ENCODE peak calls at places on chromosomes 5 and 9, in six cellular contexts. One of them, this sample, is unnamed.

GRCh38 chr5:28117273-28118065 is 1079.1 kb upstream of the CDH9 start:
- DNase-seq in HCT116: no peak
- DNase-seq in WTC11: no peak
- DNase-seq in A549: no peak
- DNase-seq in K562: no peak
- DNase-seq in H1: no peak
- DNase-seq in this sample: no peak

GRCh38 chr9:89372230-89372816 is 54.0 kb downstream of the SECISBP2 start:
- DNase-seq in A549: no peak
- DNase-seq in K562: no peak
- DNase-seq in H1: no peak
- DNase-seq in HCT116: no peak
- DNase-seq in WTC11: no peak
- DNase-seq in this sample: peak

GRCh38 chr5:95857185-95857945 is 34.8 kb upstream of the GLRX start:
- DNase-seq in A549: no peak
- DNase-seq in WTC11: no peak
- DNase-seq in K562: peak
- DNase-seq in H1: no peak
- DNase-seq in HCT116: no peak
- DNase-seq in this sample: no peak

GRCh38 chr5:31157719-31158118 is 35.8 kb upstream of the CDH6 start:
- DNase-seq in WTC11: no peak
- DNase-seq in HCT116: no peak
- DNase-seq in K562: no peak
- DNase-seq in H1: no peak
- DNase-seq in A549: no peak
- DNase-seq in this sample: no peak

GRCh38 chr9:76135902-76136301 is 245.4 kb downstream of the PCSK5 start:
- DNase-seq in H1: no peak
- DNase-seq in A549: no peak
- DNase-seq in K562: no peak
- DNase-seq in WTC11: no peak
- DNase-seq in HCT116: no peak
- DNase-seq in this sample: no peak

GRCh38 chr5:139552893-139553575 is 8.1 kb upstream of the UBE2D2 start:
- DNase-seq in H1: no peak
- DNase-seq in WTC11: no peak
- DNase-seq in K562: no peak
- DNase-seq in HCT116: no peak
- DNase-seq in A549: no peak
- DNase-seq in this sample: no peak

GRCh38 chr5:131496400-131496713 is 138.7 kb downstream of the RAPGEF6 start:
- DNase-seq in WTC11: no peak
- DNase-seq in K562: no peak
- DNase-seq in HCT116: no peak
- DNase-seq in A549: no peak
- DNase-seq in H1: no peak
- DNase-seq in this sample: no peak

GRCh38 chr9:124455820-124456219 is 5.6 kb downstream of the ADGRD2 start:
- DNase-seq in K562: no peak
- DNase-seq in A549: no peak
- DNase-seq in HCT116: no peak
- DNase-seq in H1: no peak
- DNase-seq in WTC11: no peak
- DNase-seq in this sample: no peak

GRCh38 chr5:72364186-72364585 is 44.0 kb downstream of the PTCD2 start:
- DNase-seq in K562: no peak
- DNase-seq in H1: no peak
- DNase-seq in WTC11: no peak
- DNase-seq in A549: no peak
- DNase-seq in HCT116: no peak
- DNase-seq in this sample: no peak

GRCh38 chr9:33823801-33824200 is 6.8 kb downstream of the UBE2R2 start:
- DNase-seq in WTC11: no peak
- DNase-seq in HCT116: no peak
- DNase-seq in H1: no peak
- DNase-seq in A549: no peak
- DNase-seq in K562: no peak
- DNase-seq in this sample: no peak

GRCh38 chr5:17429353-17429752 is 68.7 kb upstream of the TAF11L2 start:
- DNase-seq in WTC11: no peak
- DNase-seq in K562: no peak
- DNase-seq in H1: no peak
- DNase-seq in HCT116: no peak
- DNase-seq in A549: no peak
- DNase-seq in this sample: no peak

DNA sequence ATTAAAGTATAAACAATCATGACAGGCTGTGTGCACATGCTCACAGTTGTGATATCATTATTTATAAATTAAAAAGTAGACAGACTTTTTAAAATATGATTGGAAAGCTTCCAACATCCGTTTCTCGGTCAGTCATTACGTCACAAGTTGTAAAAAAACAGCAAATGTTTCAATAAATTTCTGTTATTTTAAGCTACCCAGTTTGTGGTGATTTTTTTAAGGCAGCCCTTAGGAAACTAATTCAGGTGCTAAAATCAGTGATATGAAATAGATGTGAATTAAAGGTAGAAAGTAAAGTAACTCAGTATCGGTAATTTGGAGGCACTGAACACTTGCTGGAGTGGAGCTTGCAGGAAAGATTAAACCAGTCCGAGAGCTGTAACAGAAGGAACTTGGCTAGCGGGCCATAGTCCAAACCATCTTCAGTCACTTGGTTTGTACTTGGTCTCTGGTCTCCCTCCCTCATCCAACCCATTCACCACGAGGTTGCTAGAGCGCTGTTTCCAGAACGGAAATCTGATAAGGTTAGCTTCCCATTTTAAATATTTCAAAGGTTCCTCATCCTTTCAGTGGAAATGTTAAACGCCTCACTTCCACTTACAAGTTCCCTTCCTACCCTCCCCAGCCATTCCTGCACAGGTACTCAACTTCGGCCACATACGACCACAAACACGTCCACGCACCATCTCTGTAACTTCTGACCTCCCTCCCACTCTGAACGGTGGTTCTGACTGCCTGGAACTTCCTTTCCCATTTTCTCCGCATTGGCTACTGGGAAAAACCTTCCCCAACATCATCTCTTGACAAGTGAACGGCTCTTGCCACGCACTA is 929 bp downstream of the CCNH start:
- DNase-seq in HCT116: peak
- DNase-seq in A549: peak
- DNase-seq in H1: no peak
- DNase-seq in WTC11: no peak
- DNase-seq in K562: peak
- DNase-seq in this sample: peak
- TF ChIP-seq MAX in HCT116: peak
- TF ChIP-seq MAX in A549: no peak
- TF ChIP-seq MAX in H1: no peak
- TF ChIP-seq MAX in WTC11: no peak
- TF ChIP-seq MAX in K562: peak
- TF ChIP-seq MAX in this sample: no peak

DNA sequence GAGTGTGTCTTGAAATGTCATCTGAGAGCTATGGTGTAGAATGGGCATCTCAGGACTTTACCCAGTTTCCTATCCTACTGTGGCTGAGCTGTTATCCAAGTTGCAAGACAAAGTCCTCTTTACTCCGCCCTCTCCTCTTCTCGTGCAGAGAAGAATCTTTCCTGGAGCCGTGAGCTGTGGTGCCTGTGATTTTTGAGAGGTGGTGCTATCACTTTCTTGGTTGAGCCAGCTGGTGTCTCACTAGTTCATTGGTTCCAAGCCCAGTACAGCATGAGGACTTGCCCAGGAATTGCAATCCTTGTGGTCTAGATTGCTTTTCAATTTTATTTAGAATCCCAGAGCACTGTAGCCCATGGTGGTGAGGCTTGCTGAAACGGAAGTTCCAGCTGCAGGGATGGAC is 2300.3 kb downstream of the MAT2B start:
- DNase-seq in WTC11: peak
- DNase-seq in H1: peak
- DNase-seq in K562: no peak
- DNase-seq in HCT116: no peak
- DNase-seq in A549: no peak
- DNase-seq in this sample: no peak
- TF ChIP-seq CTCF in WTC11: no peak
- TF ChIP-seq CTCF in H1: peak
- TF ChIP-seq CTCF in K562: no peak
- TF ChIP-seq CTCF in HCT116: no peak
- TF ChIP-seq CTCF in A549: no peak
- TF ChIP-seq CTCF in this sample: no peak

GRCh38 chr5:13972029-13972428 is 27.5 kb upstream of the DNAH5 start:
- DNase-seq in K562: no peak
- DNase-seq in WTC11: no peak
- DNase-seq in HCT116: no peak
- DNase-seq in H1: no peak
- DNase-seq in A549: no peak
- DNase-seq in this sample: no peak

GRCh38 chr5:13973724-13974123 is 29.2 kb upstream of the DNAH5 start:
- DNase-seq in K562: no peak
- DNase-seq in WTC11: no peak
- DNase-seq in A549: no peak
- DNase-seq in H1: no peak
- DNase-seq in HCT116: no peak
- DNase-seq in this sample: no peak

GRCh38 chr5:13976223-13976622 is 31.7 kb upstream of the DNAH5 start:
- DNase-seq in H1: no peak
- DNase-seq in K562: no peak
- DNase-seq in A549: no peak
- DNase-seq in HCT116: no peak
- DNase-seq in WTC11: no peak
- DNase-seq in this sample: no peak

GRCh38 chr5:13976867-13977479 is 32.5 kb upstream of the DNAH5 start:
- DNase-seq in HCT116: peak
- DNase-seq in WTC11: no peak
- DNase-seq in A549: peak
- DNase-seq in K562: no peak
- DNase-seq in H1: no peak
- DNase-seq in this sample: peak
- TF ChIP-seq MAX in HCT116: no peak
- TF ChIP-seq MAX in WTC11: no peak
- TF ChIP-seq MAX in A549: no peak
- TF ChIP-seq MAX in K562: no peak
- TF ChIP-seq MAX in H1: no peak
- TF ChIP-seq MAX in this sample: no peak

GRCh38 chr9:135766707-135767106 is 64.7 kb downstream of the KCNT1 start:
- DNase-seq in WTC11: no peak
- DNase-seq in HCT116: no peak
- DNase-seq in A549: no peak
- DNase-seq in H1: no peak
- DNase-seq in K562: no peak
- DNase-seq in this sample: no peak
- TF ChIP-seq CTCF in WTC11: no peak
- TF ChIP-seq CTCF in HCT116: no peak
- TF ChIP-seq CTCF in A549: no peak
- TF ChIP-seq CTCF in H1: no peak
- TF ChIP-seq CTCF in K562: no peak
- TF ChIP-seq CTCF in this sample: no peak

DNA sequence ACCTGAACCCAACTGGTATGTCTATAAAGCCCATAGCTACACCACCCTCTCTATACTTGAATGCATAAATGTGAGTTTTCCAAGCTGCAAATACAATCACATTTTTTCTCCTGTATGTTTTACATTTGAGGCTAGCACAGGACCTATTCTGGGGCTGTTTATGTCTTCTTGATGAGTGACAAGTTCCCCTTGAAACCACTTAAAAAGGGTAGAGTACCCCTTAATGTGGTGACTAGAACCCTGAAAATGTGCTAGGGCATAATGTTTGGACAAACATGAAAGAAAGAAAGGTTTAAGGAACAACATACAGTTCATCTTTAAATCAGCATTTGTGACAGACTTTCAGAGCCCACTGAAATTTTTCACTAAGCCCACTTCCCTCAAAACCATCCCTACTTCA is 25.2 kb upstream of the GLIS3 start:
- DNase-seq in HCT116: no peak
- DNase-seq in WTC11: no peak
- DNase-seq in K562: no peak
- DNase-seq in H1: no peak
- DNase-seq in A549: no peak
- DNase-seq in this sample: no peak
- TF ChIP-seq MAX in HCT116: no peak
- TF ChIP-seq MAX in WTC11: no peak
- TF ChIP-seq MAX in K562: no peak
- TF ChIP-seq MAX in H1: no peak
- TF ChIP-seq MAX in A549: no peak
- TF ChIP-seq MAX in this sample: no peak

This sample was measured in NB4.